ENCODE peak calls at places on chromosomes 2 and 18, in nine cellular contexts. M, H, W, N, A, D, S, Q and G are unnamed samples.
A peak's percentile ranks its signal among the peaks of the same experiment; 100 is the strongest.

GRCh38 chr18:21391074-21391673 is 149.1 kb downstream of the GREB1L start:
- DNase-seq in M (no peak), H (no peak), W (no peak), N (no peak), A (peak; percentile 94), D (no peak), S (peak; percentile 58), Q (no peak), G (no peak)

GRCh38 chr2:20473128-20473527 is 26.3 kb downstream of the RHOB start:
- DNase-seq in M (no peak), H (no peak), W (peak; percentile 56), N (no peak), A (no peak), D (no peak), S (no peak), Q (peak; percentile 50), G (peak; percentile 12)

GRCh38 chr2:25885933-25886332 is 7.6 kb upstream of the ASXL2 start:
- DNase-seq in M (no peak), H (no peak), W (no peak), N (no peak), A (no peak), D (no peak), S (no peak), Q (no peak), G (no peak)

GRCh38 chr2:63226297-63226696 is 175.7 kb downstream of the OTX1 start:
- DNase-seq in M (no peak), H (no peak), W (no peak), N (no peak), A (no peak), D (no peak), S (no peak), Q (no peak), G (no peak)

GRCh38 chr18:30775629-30776028 is 266.9 kb downstream of the DSC3 start:
- DNase-seq in M (no peak), H (no peak), W (no peak), N (peak; percentile 43), A (no peak), D (no peak), S (no peak), Q (no peak), G (no peak)

GRCh38 chr2:45890819-45891218 is 239.3 kb downstream of the PRKCE start:
- DNase-seq in M (no peak), H (no peak), W (no peak), N (peak; percentile 72), A (no peak), D (no peak), S (no peak), Q (no peak), G (no peak)

GRCh38 chr2:42105330-42106256 is 57.8 kb downstream of the PKDCC start:
- DNase-seq in M (no peak), H (no peak), W (peak; percentile 85), N (peak; percentile 90), A (no peak), D (no peak), S (no peak), Q (no peak), G (no peak)

GRCh38 chr18:12991839-12992216 is 666 bp downstream of the CEP192 start:
- DNase-seq in M (no peak), H (no peak), W (no peak), N (no peak), A (no peak), D (no peak), S (no peak), Q (no peak), G (no peak)

GRCh38 chr2:126886201-126886905 is 12.3 kb upstream of the TEX51 start:
- DNase-seq in M (no peak), H (peak; percentile 36), W (peak; percentile 90), N (peak; percentile 27), A (no peak), D (no peak), S (no peak), Q (peak; percentile 64), G (peak; percentile 62)

GRCh38 chr18:48195782-48196181 is 213.4 kb downstream of the ZBTB7C start:
- DNase-seq in M (no peak), H (no peak), W (no peak), N (no peak), A (no peak), D (no peak), S (no peak), Q (no peak), G (no peak)

GRCh38 chr2:1972948-1973347 is 228.6 kb upstream of the PXDN start:
- DNase-seq in M (no peak), H (no peak), W (no peak), N (no peak), A (peak; percentile 70), D (no peak), S (no peak), Q (no peak), G (no peak)

GRCh38 chr2:42886921-42887320 is 94.5 kb upstream of the HAAO start:
- DNase-seq in M (no peak), H (no peak), W (no peak), N (no peak), A (no peak), D (no peak), S (no peak), Q (no peak), G (no peak)

GRCh38 chr18:12625242-12625641 is 32.7 kb downstream of the SPIRE1 start:
- DNase-seq in M (no peak), H (no peak), W (no peak), N (no peak), A (no peak), D (no peak), S (no peak), Q (no peak), G (no peak)

GRCh38 chr2:163248321-163249090 is 409.9 kb upstream of the KCNH7 start:
- DNase-seq in M (no peak), H (no peak), W (no peak), N (no peak), A (no peak), D (no peak), S (no peak), Q (no peak), G (no peak)

GRCh38 chr2:128157644-128158043 is 66.6 kb downstream of the UGGT1 start:
- DNase-seq in M (no peak), H (no peak), W (no peak), N (no peak), A (no peak), D (no peak), S (no peak), Q (no peak), G (no peak)

GRCh38 chr2:10097352-10098148 is 17.3 kb upstream of the CYS1 start:
- DNase-seq in M (peak; percentile 42), H (peak; percentile 24), W (peak; percentile 85), N (peak; percentile 39), A (peak; percentile 89), D (peak; percentile 89), S (peak; percentile 58), Q (peak; percentile 81), G (peak; percentile 91)

GRCh38 chr18:76391746-76392145 is 103.3 kb downstream of the ZNF516 start:
- DNase-seq in M (no peak), H (no peak), W (no peak), N (no peak), A (no peak), D (no peak), S (no peak), Q (no peak), G (peak; percentile 21)

GRCh38 chr2:85540131-85540587 is 1.2 kb downstream of the MAT2A start:
- DNase-seq in M (no peak), H (no peak), W (no peak), N (no peak), A (no peak), D (no peak), S (no peak), Q (no peak), G (no peak)

GRCh38 chr2:97673187-97673914 is 3.8 kb downstream of the C2orf92 start:
- DNase-seq in M (no peak), H (no peak), W (no peak), N (no peak), A (no peak), D (no peak), S (no peak), Q (no peak), G (no peak)

GRCh38 chr2:171206422-171207115 is 45.9 kb upstream of the TLK1 start:
- DNase-seq in M (no peak), H (no peak), W (no peak), N (no peak), A (no peak), D (no peak), S (no peak), Q (no peak), G (no peak)

GRCh38 chr2:144849612-144850011 is 329.7 kb upstream of the ZEB2 start:
- DNase-seq in M (no peak), H (no peak), W (no peak), N (no peak), A (no peak), D (no peak), S (no peak), Q (no peak), G (no peak)

GRCh38 chr2:143399679-143400078 is 270.5 kb downstream of the ARHGAP15 start:
- DNase-seq in M (no peak), H (no peak), W (no peak), N (no peak), A (no peak), D (no peak), S (no peak), Q (no peak), G (no peak)

GRCh38 chr2:180394305-180394704 is 387.2 kb upstream of the CWC22 start:
- DNase-seq in M (no peak), H (no peak), W (no peak), N (no peak), A (no peak), D (no peak), S (no peak), Q (no peak), G (no peak)

GRCh38 chr2:99425022-99425421 is 64.8 kb downstream of the REV1 start:
- DNase-seq in M (no peak), H (no peak), W (no peak), N (no peak), A (no peak), D (no peak), S (no peak), Q (no peak), G (no peak)

GRCh38 chr18:62282188-62282629 is 42.9 kb upstream of the TNFRSF11A start:
- DNase-seq in M (no peak), H (no peak), W (no peak), N (no peak), A (no peak), D (no peak), S (no peak), Q (no peak), G (no peak)

GRCh38 chr2:42613281-42614064 is 45.0 kb downstream of the MTA3 start:
- DNase-seq in M (no peak), H (no peak), W (no peak), N (no peak), A (no peak), D (no peak), S (no peak), Q (no peak), G (no peak)

GRCh38 chr2:226189061-226189460 is 610.6 kb downstream of the IRS1 start:
- DNase-seq in M (no peak), H (no peak), W (no peak), N (no peak), A (no peak), D (no peak), S (no peak), Q (no peak), G (no peak)